ENCODE peak calls at places on chromosome 21, in seven cellular contexts. One of them, this sample, is unnamed.

GRCh38 chr21:15050588-15051377 is 14.0 kb downstream of the NRIP1 start:
- DNase-seq in ovary: no peak
- DNase-seq in CD8-positive, alpha-beta memory T cell: no peak
- DNase-seq in amygdala: no peak
- DNase-seq in omental fat pad: no peak
- DNase-seq in activated T-cell treated with anti-CD3 and anti-CD28 coated beads, Interleukin-2, amount 50 U/mL, for 4 hours: no peak
- DNase-seq in pulmonary artery endothelial cell: no peak
- DNase-seq in this sample: no peak

GRCh38 chr21:45972716-45973474 is 8.7 kb upstream of the COL6A1 start:
- DNase-seq in ovary: peak
- DNase-seq in CD8-positive, alpha-beta memory T cell: no peak
- DNase-seq in activated T-cell treated with anti-CD3 and anti-CD28 coated beads, Interleukin-2, amount 50 U/mL, for 4 hours: no peak
- DNase-seq in pulmonary artery endothelial cell: no peak
- DNase-seq in amygdala: no peak
- DNase-seq in omental fat pad: no peak
- DNase-seq in this sample: peak

GRCh38 chr21:38662224-38662568 is 143.5 kb upstream of the ETS2 start:
- DNase-seq in CD8-positive, alpha-beta memory T cell: no peak
- DNase-seq in activated T-cell treated with anti-CD3 and anti-CD28 coated beads, Interleukin-2, amount 50 U/mL, for 4 hours: no peak
- DNase-seq in ovary: no peak
- DNase-seq in pulmonary artery endothelial cell: no peak
- DNase-seq in omental fat pad: no peak
- DNase-seq in amygdala: no peak
- DNase-seq in this sample: no peak

GRCh38 chr21:33308586-33309490 is 15.9 kb upstream of the IFNAR1 start:
- DNase-seq in activated T-cell treated with anti-CD3 and anti-CD28 coated beads, Interleukin-2, amount 50 U/mL, for 4 hours: no peak
- DNase-seq in amygdala: no peak
- DNase-seq in ovary: no peak
- DNase-seq in pulmonary artery endothelial cell: no peak
- DNase-seq in omental fat pad: no peak
- DNase-seq in CD8-positive, alpha-beta memory T cell: no peak
- DNase-seq in this sample: no peak

GRCh38 chr21:33836408-33836807 is 79.2 kb downstream of the ATP5PO start:
- DNase-seq in pulmonary artery endothelial cell: no peak
- DNase-seq in ovary: no peak
- DNase-seq in amygdala: no peak
- DNase-seq in activated T-cell treated with anti-CD3 and anti-CD28 coated beads, Interleukin-2, amount 50 U/mL, for 4 hours: no peak
- DNase-seq in CD8-positive, alpha-beta memory T cell: no peak
- DNase-seq in omental fat pad: no peak
- DNase-seq in this sample: no peak

GRCh38 chr21:26961704-26962103 is 5.2 kb downstream of the ADAMTS5 start:
- DNase-seq in amygdala: no peak
- DNase-seq in ovary: peak
- DNase-seq in pulmonary artery endothelial cell: no peak
- DNase-seq in CD8-positive, alpha-beta memory T cell: no peak
- DNase-seq in activated T-cell treated with anti-CD3 and anti-CD28 coated beads, Interleukin-2, amount 50 U/mL, for 4 hours: no peak
- DNase-seq in omental fat pad: no peak
- DNase-seq in this sample: no peak

GRCh38 chr21:33350676-33351075 is 25.9 kb downstream of the IFNAR1 start:
- DNase-seq in activated T-cell treated with anti-CD3 and anti-CD28 coated beads, Interleukin-2, amount 50 U/mL, for 4 hours: no peak
- DNase-seq in pulmonary artery endothelial cell: no peak
- DNase-seq in CD8-positive, alpha-beta memory T cell: no peak
- DNase-seq in omental fat pad: no peak
- DNase-seq in ovary: no peak
- DNase-seq in amygdala: no peak
- DNase-seq in this sample: no peak

GRCh38 chr21:36005018-36005417 is 55.3 kb downstream of the SETD4 start:
- DNase-seq in pulmonary artery endothelial cell: no peak
- DNase-seq in amygdala: no peak
- DNase-seq in omental fat pad: no peak
- DNase-seq in CD8-positive, alpha-beta memory T cell: no peak
- DNase-seq in activated T-cell treated with anti-CD3 and anti-CD28 coated beads, Interleukin-2, amount 50 U/mL, for 4 hours: no peak
- DNase-seq in ovary: no peak
- DNase-seq in this sample: no peak

GRCh38 chr21:33783173-33783572 is 132.4 kb downstream of the ATP5PO start:
- DNase-seq in activated T-cell treated with anti-CD3 and anti-CD28 coated beads, Interleukin-2, amount 50 U/mL, for 4 hours: no peak
- DNase-seq in ovary: no peak
- DNase-seq in omental fat pad: no peak
- DNase-seq in pulmonary artery endothelial cell: no peak
- DNase-seq in CD8-positive, alpha-beta memory T cell: no peak
- DNase-seq in amygdala: no peak
- DNase-seq in this sample: no peak

GRCh38 chr21:20538039-20538658 is 460.1 kb upstream of the NCAM2 start:
- DNase-seq in ovary: no peak
- DNase-seq in pulmonary artery endothelial cell: no peak
- DNase-seq in amygdala: no peak
- DNase-seq in omental fat pad: no peak
- DNase-seq in CD8-positive, alpha-beta memory T cell: no peak
- DNase-seq in activated T-cell treated with anti-CD3 and anti-CD28 coated beads, Interleukin-2, amount 50 U/mL, for 4 hours: no peak
- DNase-seq in this sample: no peak

GRCh38 chr21:20790113-20790512 is 208.1 kb upstream of the NCAM2 start:
- DNase-seq in amygdala: no peak
- DNase-seq in omental fat pad: no peak
- DNase-seq in ovary: no peak
- DNase-seq in activated T-cell treated with anti-CD3 and anti-CD28 coated beads, Interleukin-2, amount 50 U/mL, for 4 hours: no peak
- DNase-seq in pulmonary artery endothelial cell: no peak
- DNase-seq in CD8-positive, alpha-beta memory T cell: no peak
- DNase-seq in this sample: no peak

GRCh38 chr21:34100789-34101188 is 27.4 kb downstream of the MRPS6 start:
- DNase-seq in amygdala: no peak
- DNase-seq in activated T-cell treated with anti-CD3 and anti-CD28 coated beads, Interleukin-2, amount 50 U/mL, for 4 hours: no peak
- DNase-seq in pulmonary artery endothelial cell: no peak
- DNase-seq in ovary: no peak
- DNase-seq in omental fat pad: no peak
- DNase-seq in CD8-positive, alpha-beta memory T cell: no peak
- DNase-seq in this sample: no peak

GRCh38 chr21:45623436-45623835 is 20.1 kb upstream of the PCBP3 start:
- DNase-seq in omental fat pad: no peak
- DNase-seq in amygdala: no peak
- DNase-seq in pulmonary artery endothelial cell: no peak
- DNase-seq in activated T-cell treated with anti-CD3 and anti-CD28 coated beads, Interleukin-2, amount 50 U/mL, for 4 hours: no peak
- DNase-seq in CD8-positive, alpha-beta memory T cell: no peak
- DNase-seq in ovary: no peak
- DNase-seq in this sample: no peak

GRCh38 chr21:38747796-38748195 is 57.9 kb upstream of the ETS2 start:
- DNase-seq in ovary: no peak
- DNase-seq in amygdala: no peak
- DNase-seq in omental fat pad: no peak
- DNase-seq in CD8-positive, alpha-beta memory T cell: no peak
- DNase-seq in activated T-cell treated with anti-CD3 and anti-CD28 coated beads, Interleukin-2, amount 50 U/mL, for 4 hours: no peak
- DNase-seq in pulmonary artery endothelial cell: no peak
- DNase-seq in this sample: no peak

GRCh38 chr21:14842641-14843040 is 222.2 kb downstream of the NRIP1 start:
- DNase-seq in ovary: no peak
- DNase-seq in amygdala: no peak
- DNase-seq in pulmonary artery endothelial cell: no peak
- DNase-seq in activated T-cell treated with anti-CD3 and anti-CD28 coated beads, Interleukin-2, amount 50 U/mL, for 4 hours: no peak
- DNase-seq in omental fat pad: no peak
- DNase-seq in CD8-positive, alpha-beta memory T cell: no peak
- DNase-seq in this sample: no peak

GRCh38 chr21:44544566-44544965 is 4.6 kb upstream of the KRTAP10-1 start:
- DNase-seq in activated T-cell treated with anti-CD3 and anti-CD28 coated beads, Interleukin-2, amount 50 U/mL, for 4 hours: no peak
- DNase-seq in amygdala: no peak
- DNase-seq in CD8-positive, alpha-beta memory T cell: no peak
- DNase-seq in pulmonary artery endothelial cell: no peak
- DNase-seq in ovary: no peak
- DNase-seq in omental fat pad: no peak
- DNase-seq in this sample: no peak

GRCh38 chr21:36135391-36136094 is 664 bp downstream of the CBR3 start:
- DNase-seq in CD8-positive, alpha-beta memory T cell: peak
- DNase-seq in ovary: peak
- DNase-seq in activated T-cell treated with anti-CD3 and anti-CD28 coated beads, Interleukin-2, amount 50 U/mL, for 4 hours: peak
- DNase-seq in omental fat pad: peak
- DNase-seq in pulmonary artery endothelial cell: no peak
- DNase-seq in amygdala: peak
- DNase-seq in this sample: peak

GRCh38 chr21:37062592-37062933 is 10.3 kb downstream of the PIGP start:
- DNase-seq in ovary: no peak
- DNase-seq in CD8-positive, alpha-beta memory T cell: no peak
- DNase-seq in amygdala: no peak
- DNase-seq in pulmonary artery endothelial cell: no peak
- DNase-seq in activated T-cell treated with anti-CD3 and anti-CD28 coated beads, Interleukin-2, amount 50 U/mL, for 4 hours: no peak
- DNase-seq in omental fat pad: no peak
- DNase-seq in this sample: no peak

GRCh38 chr21:28227881-28228623 is 764.6 kb downstream of the LTN1 start:
- DNase-seq in ovary: no peak
- DNase-seq in pulmonary artery endothelial cell: no peak
- DNase-seq in omental fat pad: no peak
- DNase-seq in amygdala: no peak
- DNase-seq in CD8-positive, alpha-beta memory T cell: no peak
- DNase-seq in activated T-cell treated with anti-CD3 and anti-CD28 coated beads, Interleukin-2, amount 50 U/mL, for 4 hours: no peak
- DNase-seq in this sample: no peak

GRCh38 chr21:46079357-46080170 is 18.3 kb upstream of the COL6A2 start:
- DNase-seq in CD8-positive, alpha-beta memory T cell: no peak
- DNase-seq in pulmonary artery endothelial cell: no peak
- DNase-seq in omental fat pad: peak
- DNase-seq in amygdala: no peak
- DNase-seq in ovary: peak
- DNase-seq in activated T-cell treated with anti-CD3 and anti-CD28 coated beads, Interleukin-2, amount 50 U/mL, for 4 hours: no peak
- DNase-seq in this sample: peak

GRCh38 chr21:45266518-45267389 is 20.9 kb downstream of the POFUT2 start:
- DNase-seq in amygdala: no peak
- DNase-seq in omental fat pad: no peak
- DNase-seq in activated T-cell treated with anti-CD3 and anti-CD28 coated beads, Interleukin-2, amount 50 U/mL, for 4 hours: no peak
- DNase-seq in ovary: no peak
- DNase-seq in pulmonary artery endothelial cell: no peak
- DNase-seq in CD8-positive, alpha-beta memory T cell: peak
- DNase-seq in this sample: peak

GRCh38 chr21:14046401-14046800 is 164.4 kb downstream of the LIPI start:
- DNase-seq in CD8-positive, alpha-beta memory T cell: no peak
- DNase-seq in ovary: no peak
- DNase-seq in pulmonary artery endothelial cell: no peak
- DNase-seq in amygdala: no peak
- DNase-seq in activated T-cell treated with anti-CD3 and anti-CD28 coated beads, Interleukin-2, amount 50 U/mL, for 4 hours: no peak
- DNase-seq in omental fat pad: no peak
- DNase-seq in this sample: no peak

GRCh38 chr21:37000381-37000780 is 6.1 kb upstream of the RIPPLY3 start:
- DNase-seq in ovary: no peak
- DNase-seq in CD8-positive, alpha-beta memory T cell: no peak
- DNase-seq in activated T-cell treated with anti-CD3 and anti-CD28 coated beads, Interleukin-2, amount 50 U/mL, for 4 hours: no peak
- DNase-seq in amygdala: no peak
- DNase-seq in pulmonary artery endothelial cell: no peak
- DNase-seq in omental fat pad: no peak
- DNase-seq in this sample: no peak

GRCh38 chr21:37982496-37983318 is 66.5 kb upstream of the KCNJ6 start:
- DNase-seq in omental fat pad: no peak
- DNase-seq in ovary: no peak
- DNase-seq in amygdala: no peak
- DNase-seq in pulmonary artery endothelial cell: no peak
- DNase-seq in CD8-positive, alpha-beta memory T cell: no peak
- DNase-seq in activated T-cell treated with anti-CD3 and anti-CD28 coated beads, Interleukin-2, amount 50 U/mL, for 4 hours: no peak
- DNase-seq in this sample: no peak